ENCODE peak calls at places on chromosomes 3 and 15, in eight cellular contexts. H is ELR; E is COR-L47; I is GDM1; R is nephron progenitor cell; W is stimulated activated CD4-positive, alpha-beta T cell treated with anti-CD3 and anti-CD28 coated beads, Interleukin-2, amount 100 ng/mL, for 24 hours; G is A172; U is left kidney. V is an unnamed sample.

GRCh38 chr3:75305901-75306300 is 358.2 kb upstream of the FRG2C start:
- DNase-seq in H (no peak), E (no peak), I (no peak), R (no peak), W (no peak), G (no peak), U (no peak), V (no peak)

GRCh38 chr15:64017591-64018163 is 28.6 kb downstream of the DAPK2 start:
- DNase-seq in H (no peak), E (no peak), I (no peak), R (no peak), W (no peak), G (no peak), U (no peak), V (no peak)

GRCh38 chr3:71288269-71288930 is 295.1 kb downstream of the FOXP1 start:
- DNase-seq in H (no peak), E (no peak), I (no peak), R (no peak), W (no peak), G (no peak), U (no peak), V (no peak)

GRCh38 chr3:105353485-105354161 is 13.1 kb upstream of the ALCAM start:
- DNase-seq in H (peak), E (no peak), I (no peak), R (peak), W (peak), G (peak), U (peak), V (peak)

GRCh38 chr15:74584779-74585178 is 30.9 kb upstream of the CLK3 start:
- DNase-seq in H (no peak), E (no peak), I (no peak), R (peak), W (no peak), G (no peak), U (peak), V (no peak)

GRCh38 chr3:178434206-178434805 is 101.9 kb upstream of the KCNMB2 start:
- DNase-seq in H (peak), E (peak), I (no peak), R (no peak), W (no peak), G (no peak), U (peak), V (peak)

GRCh38 chr3:46935168-46935858 is 41.2 kb downstream of the CCDC12 start:
- DNase-seq in H (peak), E (no peak), I (no peak), R (no peak), W (no peak), G (peak), U (peak), V (peak)

GRCh38 chr3:123447749-123448502 is 964 bp downstream of the ADCY5 start:
- DNase-seq in H (no peak), E (no peak), I (peak), R (peak), W (peak), G (no peak), U (peak), V (no peak)

GRCh38 chr3:177195941-177196472 is 1.3 kb downstream of the TBL1XR1 start:
- DNase-seq in H (no peak), E (no peak), I (peak), R (no peak), W (no peak), G (no peak), U (no peak), V (peak)

GRCh38 chr3:26245236-26245635 is 377.3 kb upstream of the LRRC3B start:
- DNase-seq in H (no peak), E (no peak), I (no peak), R (no peak), W (no peak), G (no peak), U (no peak), V (no peak)

GRCh38 chr3:72597756-72598195 is 250.5 kb downstream of the SHQ1 start:
- DNase-seq in H (peak), E (no peak), I (no peak), R (no peak), W (no peak), G (no peak), U (peak), V (no peak)

GRCh38 chr3:71173421-71173975 is 410.0 kb downstream of the FOXP1 start:
- DNase-seq in H (no peak), E (no peak), I (no peak), R (no peak), W (no peak), G (no peak), U (no peak), V (peak)

GRCh38 chr15:32716216-32716959 is 1.4 kb upstream of the GREM1 start:
- DNase-seq in H (no peak), E (no peak), I (no peak), R (no peak), W (no peak), G (no peak), U (peak), V (peak)

GRCh38 chr15:68578175-68578959 is 426 bp upstream of the CORO2B start:
- DNase-seq in H (peak), E (peak), I (peak), R (peak), W (peak), G (peak), U (peak), V (peak)

GRCh38 chr15:70406624-70407390 is 309.1 kb upstream of the TLE3 start:
- DNase-seq in H (no peak), E (no peak), I (no peak), R (peak), W (no peak), G (no peak), U (peak), V (no peak)

GRCh38 chr3:53016236-53016635 is 29.6 kb downstream of the SFMBT1 start:
- DNase-seq in H (peak), E (no peak), I (no peak), R (no peak), W (no peak), G (no peak), U (no peak), V (no peak)

GRCh38 chr3:148036331-148036881 is 627.2 kb downstream of the ZIC1 start:
- DNase-seq in H (peak), E (no peak), I (no peak), R (no peak), W (no peak), G (peak), U (no peak), V (peak)

GRCh38 chr15:34360298-34360697 is 6.7 kb downstream of the LPCAT4 start:
- DNase-seq in H (peak), E (no peak), I (no peak), R (no peak), W (no peak), G (no peak), U (no peak), V (no peak)

GRCh38 chr15:86183765-86184491 is 104.3 kb downstream of the AGBL1 start:
- DNase-seq in H (no peak), E (no peak), I (no peak), R (no peak), W (peak), G (no peak), U (no peak), V (no peak)

GRCh38 chr15:41772720-41773331 is 1.5 kb upstream of the MAPKBP1 start:
- DNase-seq in H (peak), E (peak), I (peak), R (peak), W (peak), G (peak), U (peak), V (peak)

GRCh38 chr3:191425322-191425734 is 35.6 kb upstream of the PYDC2 start:
- DNase-seq in H (no peak), E (no peak), I (no peak), R (no peak), W (no peak), G (peak), U (no peak), V (no peak)

GRCh38 chr3:6526321-6526720 is 334.6 kb upstream of the GRM7 start:
- DNase-seq in H (no peak), E (no peak), I (no peak), R (no peak), W (no peak), G (no peak), U (no peak), V (no peak)

GRCh38 chr15:32994810-32995424 is 199.6 kb downstream of the FMN1 start:
- DNase-seq in H (peak), E (peak), I (no peak), R (no peak), W (no peak), G (peak), U (peak), V (peak)

GRCh38 chr3:25564040-25564439 is 100.7 kb downstream of the TOP2B start:
- DNase-seq in H (no peak), E (no peak), I (no peak), R (no peak), W (no peak), G (no peak), U (no peak), V (no peak)

GRCh38 chr3:172102883-172103310 is 63.5 kb downstream of the FNDC3B start:
- DNase-seq in H (no peak), E (no peak), I (no peak), R (no peak), W (no peak), G (no peak), U (no peak), V (no peak)

GRCh38 chr3:186788482-186789370 is 5.3 kb downstream of the EIF4A2 start:
- DNase-seq in H (peak), E (no peak), I (no peak), R (no peak), W (no peak), G (no peak), U (no peak), V (no peak)

GRCh38 chr3:161305095-161305991 is 66.0 kb downstream of the SPTSSB start:
- DNase-seq in H (peak), E (peak), I (no peak), R (no peak), W (no peak), G (no peak), U (peak), V (peak)

GRCh38 chr3:60578936-60579335 is 672.3 kb downstream of the FHIT start:
- DNase-seq in H (no peak), E (no peak), I (no peak), R (no peak), W (no peak), G (no peak), U (no peak), V (no peak)

GRCh38 chr3:36077320-36077719 is 303.0 kb upstream of the STAC start:
- DNase-seq in H (no peak), E (no peak), I (no peak), R (no peak), W (no peak), G (no peak), U (no peak), V (no peak)

GRCh38 chr3:52280046-52280445 is 1.6 kb upstream of the WDR82 start:
- DNase-seq in H (no peak), E (peak), I (no peak), R (no peak), W (no peak), G (no peak), U (peak), V (no peak)

V was measured in HCEC 1CT.